ENCODE peak calls at places on chromosomes 11 and 22, in eight cellular contexts. K is GM10248, R is cardiac fibroblast, M is epithelial cell of esophagus, T is left ventricle myocardium inferior, X is fibroblast of mammary gland, I is A549, N is fibroblast of lung. U is an unnamed sample.
A peak's percentile ranks its signal among the peaks of the same experiment; 100 is the strongest.

GRCh38 chr22:47215851-47216250 is 453.4 kb downstream of the TBC1D22A start:
- DNase-seq in X (no peak), K (no peak), M (no peak), R (no peak), I (no peak), N (no peak), T (no peak), U (no peak)

GRCh38 chr11:109697140-109697843 is 275.3 kb downstream of the C11orf87 start:
- DNase-seq in I (peak; percentile 31), K (peak; percentile 23), X (peak; percentile 67), T (no peak), R (peak; percentile 76), M (peak; percentile 84), N (peak; percentile 51), U (peak; percentile 27)

GRCh38 chr11:118081241-118081958 is 4.5 kb downstream of the TMPRSS4 start:
- DNase-seq in N (no peak), T (no peak), R (no peak), M (peak; percentile 74), X (no peak), I (no peak), K (no peak), U (no peak)

GRCh38 chr11:100876826-100877545 is 189.9 kb downstream of the ARHGAP42 start:
- DNase-seq in N (peak; percentile 98), T (no peak), R (peak; percentile 94), K (peak; percentile 22), M (peak; percentile 73), X (peak; percentile 99), I (peak; percentile 27), U (peak; percentile 40)

GRCh38 chr11:124081496-124081895 is 33.8 kb upstream of the VWA5A start:
- DNase-seq in M (peak; percentile 57), N (no peak), I (no peak), X (no peak), R (no peak), T (no peak), K (no peak), U (no peak)

GRCh38 chr11:26851696-26852095 is 129.8 kb upstream of the SLC5A12 start:
- DNase-seq in X (no peak), T (no peak), K (no peak), R (no peak), N (no peak), I (no peak), M (no peak), U (no peak)

GRCh38 chr11:111001986-111002616 is 243.4 kb upstream of the POU2AF2 start:
- DNase-seq in M (peak; percentile 74), T (no peak), R (peak; percentile 82), I (no peak), X (peak; percentile 96), K (no peak), N (peak; percentile 88), U (no peak)

GRCh38 chr22:27086728-27087450 is 429.5 kb downstream of the MIAT start:
- DNase-seq in N (no peak), I (no peak), T (no peak), R (no peak), X (no peak), K (no peak), M (no peak), U (no peak)

GRCh38 chr11:18012314-18012905 is 437 bp downstream of the SERGEF start:
- DNase-seq in M (peak; percentile 36), K (peak; percentile 30), N (peak; percentile 24), R (peak; percentile 21), I (peak; percentile 20), X (peak; percentile 17), T (peak; percentile 15), U (no peak)

GRCh38 chr22:41175546-41175945 is 29.6 kb upstream of the L3MBTL2 start:
- DNase-seq in T (no peak), X (no peak), K (no peak), R (no peak), N (no peak), M (no peak), I (no peak), U (no peak)

GRCh38 chr22:46618667-46619066 is 1.5 kb upstream of the GRAMD4 start:
- DNase-seq in N (no peak), T (peak; percentile 60), X (no peak), R (no peak), K (no peak), M (no peak), I (no peak), U (no peak)

GRCh38 chr11:114197799-114198500 is 98.2 kb upstream of the NNMT start:
- DNase-seq in K (no peak), X (peak; percentile 100), N (peak; percentile 77), T (peak; percentile 81), M (peak; percentile 57), R (peak; percentile 99), I (no peak), U (no peak)

GRCh38 chr11:47992959-47993820 is 12.8 kb downstream of the PTPRJ start:
- DNase-seq in T (no peak), K (no peak), R (peak; percentile 76), I (peak; percentile 95), M (no peak), N (peak; percentile 87), X (peak; percentile 94), U (no peak)

GRCh38 chr11:13054278-13054677 is 45.2 kb downstream of the RASSF10 start:
- DNase-seq in K (no peak), I (no peak), M (no peak), R (no peak), N (no peak), X (peak; percentile 6), T (no peak), U (no peak)

GRCh38 chr11:126307706-126308105 is 3.8 kb downstream of the DCPS start:
- DNase-seq in K (no peak), I (peak; percentile 40), N (peak; percentile 39), M (peak; percentile 56), T (no peak), R (peak; percentile 76), X (peak; percentile 69), U (no peak)

GRCh38 chr11:33734441-33735165 is 1.6 kb downstream of the CD59 start:
- DNase-seq in N (peak; percentile 75), T (no peak), M (peak; percentile 42), X (peak; percentile 59), K (no peak), R (peak; percentile 66), I (no peak), U (no peak)

GRCh38 chr22:19527321-19527721 is 3.1 kb upstream of the CLDN5 start:
- DNase-seq in R (no peak), I (no peak), N (no peak), X (no peak), M (no peak), K (peak; percentile 16), T (no peak), U (no peak)

GRCh38 chr11:36657610-36658225 is 59.7 kb upstream of the RAG2 start:
- DNase-seq in M (no peak), N (no peak), T (no peak), X (no peak), K (no peak), R (no peak), I (no peak), U (no peak)

GRCh38 chr11:12864316-12865156 is 144.6 kb upstream of the RASSF10 start:
- DNase-seq in K (no peak), R (peak; percentile 91), X (no peak), M (peak; percentile 71), N (peak; percentile 92), T (no peak), I (peak; percentile 44), U (no peak)

GRCh38 chr11:804599-804964 is 449 bp downstream of the PIDD1 start:
- DNase-seq in T (no peak), X (no peak), K (no peak), R (no peak), N (no peak), I (no peak), M (no peak), U (no peak)

GRCh38 chr11:2542406-2542805 is 97.6 kb downstream of the KCNQ1 start:
- DNase-seq in I (no peak), K (no peak), X (no peak), N (no peak), T (no peak), R (no peak), M (no peak), U (no peak)

GRCh38 chr11:31120428-31120827 is 249.1 kb downstream of the DCDC1 start:
- DNase-seq in R (no peak), K (no peak), M (no peak), N (no peak), T (no peak), I (no peak), X (no peak), U (no peak)
- TF ChIP-seq CTCF in R (no peak), K (no peak), M (no peak), N (no peak), T (no peak), I (no peak), X (no peak), U (no peak)

GRCh38 chr11:37858398-37858797 is 1260.4 kb upstream of the RAG2 start:
- DNase-seq in R (no peak), K (no peak), I (no peak), N (no peak), T (no peak), X (no peak), M (peak; percentile 9), U (no peak)
- TF ChIP-seq CTCF in R (no peak), K (no peak), I (no peak), N (peak; percentile 2), T (no peak), X (peak; percentile 10), M (peak; percentile 15), U (no peak)

DNA sequence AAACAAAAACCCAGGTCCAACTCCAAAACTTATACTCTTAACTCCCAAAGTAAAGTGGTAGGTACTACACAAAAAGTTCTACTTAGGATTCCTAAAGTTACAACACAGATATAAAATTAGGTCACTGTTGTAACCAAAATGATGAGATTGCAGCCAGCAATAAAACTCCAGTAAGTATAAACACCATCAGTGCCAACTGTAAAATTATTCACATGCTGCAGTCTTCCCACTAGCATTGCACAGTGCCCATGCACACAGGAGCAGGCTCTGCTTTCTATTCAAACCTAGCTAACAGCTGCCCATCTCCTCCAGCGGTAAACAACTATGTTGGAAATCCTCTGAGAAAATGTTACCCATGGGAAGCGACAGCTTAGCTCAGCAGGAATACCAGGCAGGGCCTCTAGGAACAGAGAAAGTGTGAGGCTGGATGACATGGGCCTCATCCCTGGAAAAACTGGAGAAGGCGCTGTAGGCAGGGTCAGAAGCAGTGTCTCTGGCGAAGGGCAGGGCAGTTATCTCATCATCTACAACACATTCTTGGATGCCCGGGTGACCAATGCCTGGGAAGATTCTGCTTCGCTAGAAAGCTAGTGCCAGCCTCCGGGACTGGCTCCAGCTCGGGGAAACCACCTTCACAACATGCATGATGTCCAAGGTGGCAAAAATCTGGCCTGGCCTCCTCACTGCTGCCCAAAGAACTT is 9.1 kb downstream of the CPT1A start:
- DNase-seq in X (no peak), K (no peak), T (no peak), R (no peak), I (no peak), N (no peak), M (no peak), U (no peak)
- TF ChIP-seq CTCF in X (no peak), K (no peak), T (no peak), R (no peak), I (no peak), N (no peak), M (no peak), U (no peak)

DNA sequence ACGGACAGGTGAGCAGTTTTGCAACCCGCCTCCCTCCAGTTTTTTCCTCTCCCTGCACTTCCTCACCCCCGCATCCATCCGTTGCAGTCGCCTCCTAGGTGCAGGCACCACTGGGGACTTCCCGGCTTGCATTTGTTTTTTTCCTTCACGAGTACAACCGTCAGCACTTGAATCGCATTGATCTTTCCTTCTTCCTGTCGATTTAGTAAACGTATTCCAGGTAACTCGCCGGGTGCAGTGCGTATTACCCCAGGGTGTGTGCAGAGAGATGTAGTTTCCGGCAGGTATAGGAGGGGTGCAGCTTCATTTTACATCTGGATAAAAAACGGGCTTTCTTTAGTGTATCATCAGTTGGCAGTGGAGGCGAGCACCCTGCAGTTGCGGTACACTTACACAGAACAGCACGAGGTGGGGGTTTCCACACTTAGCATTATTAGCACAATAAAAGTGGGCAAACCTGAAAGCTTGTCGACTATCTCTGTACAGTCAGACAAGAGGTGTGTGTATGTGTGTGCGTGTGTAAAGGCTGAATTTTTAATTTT is at the start of gene SORL1-AS1:
- DNase-seq in T (no peak), X (no peak), I (peak; percentile 3), K (no peak), R (no peak), M (peak; percentile 39), N (no peak), U (no peak)
- TF ChIP-seq CTCF in T (no peak), X (no peak), I (no peak), K (no peak), R (no peak), M (no peak), N (no peak), U (no peak)